ENCODE peak calls at places on chromosomes 7 and 10, in four cellular contexts. One of them, this sample, is unnamed.

GRCh38 chr7:31890751-31891150 is 179.5 kb downstream of the PDE1C start:
- DNase-seq in NCI-H774: no peak
- DNase-seq in stimulated activated CD8-positive, alpha-beta memory T cell treated with anti-CD3 and anti-CD28 coated beads, Interleukin-15, amount 100 ng/mL, for 24 hours: no peak
- DNase-seq in CD8-positive, alpha-beta T cell: no peak
- DNase-seq in this sample: no peak

GRCh38 chr7:121186746-121187145 is 142.1 kb upstream of the WNT16 start:
- DNase-seq in NCI-H774: no peak
- DNase-seq in stimulated activated CD8-positive, alpha-beta memory T cell treated with anti-CD3 and anti-CD28 coated beads, Interleukin-15, amount 100 ng/mL, for 24 hours: no peak
- DNase-seq in CD8-positive, alpha-beta T cell: no peak
- DNase-seq in this sample: no peak

GRCh38 chr10:102767428-102768160 is 23.8 kb downstream of the WBP1L start:
- DNase-seq in NCI-H774: no peak
- DNase-seq in stimulated activated CD8-positive, alpha-beta memory T cell treated with anti-CD3 and anti-CD28 coated beads, Interleukin-15, amount 100 ng/mL, for 24 hours: no peak
- DNase-seq in CD8-positive, alpha-beta T cell: no peak
- DNase-seq in this sample: no peak

GRCh38 chr7:25073451-25073850 is 51.6 kb downstream of the CYCS start:
- DNase-seq in NCI-H774: no peak
- DNase-seq in stimulated activated CD8-positive, alpha-beta memory T cell treated with anti-CD3 and anti-CD28 coated beads, Interleukin-15, amount 100 ng/mL, for 24 hours: no peak
- DNase-seq in CD8-positive, alpha-beta T cell: no peak
- DNase-seq in this sample: no peak

GRCh38 chr7:142012825-142013506 is 17.3 kb downstream of the MGAM start:
- DNase-seq in NCI-H774: no peak
- DNase-seq in stimulated activated CD8-positive, alpha-beta memory T cell treated with anti-CD3 and anti-CD28 coated beads, Interleukin-15, amount 100 ng/mL, for 24 hours: no peak
- DNase-seq in CD8-positive, alpha-beta T cell: no peak
- DNase-seq in this sample: peak; percentile 0

GRCh38 chr10:66999762-67000161 is 73.9 kb downstream of the LRRTM3 start:
- DNase-seq in NCI-H774: no peak
- DNase-seq in stimulated activated CD8-positive, alpha-beta memory T cell treated with anti-CD3 and anti-CD28 coated beads, Interleukin-15, amount 100 ng/mL, for 24 hours: no peak
- DNase-seq in CD8-positive, alpha-beta T cell: no peak
- DNase-seq in this sample: no peak

GRCh38 chr10:24826022-24826421 is 102.3 kb upstream of the ARHGAP21 start:
- DNase-seq in NCI-H774: no peak
- DNase-seq in stimulated activated CD8-positive, alpha-beta memory T cell treated with anti-CD3 and anti-CD28 coated beads, Interleukin-15, amount 100 ng/mL, for 24 hours: no peak
- DNase-seq in CD8-positive, alpha-beta T cell: no peak
- DNase-seq in this sample: no peak

GRCh38 chr10:102246261-102246660 is 929 bp downstream of the GBF1 start:
- DNase-seq in NCI-H774: no peak
- DNase-seq in stimulated activated CD8-positive, alpha-beta memory T cell treated with anti-CD3 and anti-CD28 coated beads, Interleukin-15, amount 100 ng/mL, for 24 hours: no peak
- DNase-seq in CD8-positive, alpha-beta T cell: no peak
- DNase-seq in this sample: no peak

GRCh38 chr10:4215485-4215884 is 430.5 kb upstream of the KLF6 start:
- DNase-seq in NCI-H774: no peak
- DNase-seq in stimulated activated CD8-positive, alpha-beta memory T cell treated with anti-CD3 and anti-CD28 coated beads, Interleukin-15, amount 100 ng/mL, for 24 hours: no peak
- DNase-seq in CD8-positive, alpha-beta T cell: no peak
- DNase-seq in this sample: no peak

GRCh38 chr7:29843106-29843505 is 36.8 kb downstream of the WIPF3 start:
- DNase-seq in NCI-H774: peak; percentile 37
- DNase-seq in stimulated activated CD8-positive, alpha-beta memory T cell treated with anti-CD3 and anti-CD28 coated beads, Interleukin-15, amount 100 ng/mL, for 24 hours: no peak
- DNase-seq in CD8-positive, alpha-beta T cell: no peak
- DNase-seq in this sample: peak; percentile 71

GRCh38 chr7:33986951-33987948 is 81.9 kb downstream of the BMPER start:
- DNase-seq in NCI-H774: no peak
- DNase-seq in stimulated activated CD8-positive, alpha-beta memory T cell treated with anti-CD3 and anti-CD28 coated beads, Interleukin-15, amount 100 ng/mL, for 24 hours: no peak
- DNase-seq in CD8-positive, alpha-beta T cell: no peak
- DNase-seq in this sample: no peak

GRCh38 chr10:118838364-118838763 is 83.6 kb upstream of the CACUL1 start:
- DNase-seq in NCI-H774: no peak
- DNase-seq in stimulated activated CD8-positive, alpha-beta memory T cell treated with anti-CD3 and anti-CD28 coated beads, Interleukin-15, amount 100 ng/mL, for 24 hours: no peak
- DNase-seq in CD8-positive, alpha-beta T cell: no peak
- DNase-seq in this sample: no peak

GRCh38 chr10:49833162-49833561 is 71.0 kb upstream of the OGDHL start:
- DNase-seq in NCI-H774: no peak
- DNase-seq in stimulated activated CD8-positive, alpha-beta memory T cell treated with anti-CD3 and anti-CD28 coated beads, Interleukin-15, amount 100 ng/mL, for 24 hours: no peak
- DNase-seq in CD8-positive, alpha-beta T cell: no peak
- DNase-seq in this sample: no peak

GRCh38 chr7:38905026-38905759 is 3.8 kb downstream of the VPS41 start:
- DNase-seq in NCI-H774: no peak
- DNase-seq in stimulated activated CD8-positive, alpha-beta memory T cell treated with anti-CD3 and anti-CD28 coated beads, Interleukin-15, amount 100 ng/mL, for 24 hours: no peak
- DNase-seq in CD8-positive, alpha-beta T cell: no peak
- DNase-seq in this sample: no peak

GRCh38 chr7:157797361-157797760 is 460.6 kb downstream of the DNAJB6 start:
- DNase-seq in NCI-H774: no peak
- DNase-seq in stimulated activated CD8-positive, alpha-beta memory T cell treated with anti-CD3 and anti-CD28 coated beads, Interleukin-15, amount 100 ng/mL, for 24 hours: no peak
- DNase-seq in CD8-positive, alpha-beta T cell: no peak
- DNase-seq in this sample: no peak

GRCh38 chr7:73740771-73741170 is 2.2 kb upstream of the ABHD11 start:
- DNase-seq in NCI-H774: no peak
- DNase-seq in stimulated activated CD8-positive, alpha-beta memory T cell treated with anti-CD3 and anti-CD28 coated beads, Interleukin-15, amount 100 ng/mL, for 24 hours: no peak
- DNase-seq in CD8-positive, alpha-beta T cell: no peak
- DNase-seq in this sample: no peak

GRCh38 chr10:34156781-34157425 is 658.2 kb downstream of the PARD3 start:
- DNase-seq in NCI-H774: no peak
- DNase-seq in stimulated activated CD8-positive, alpha-beta memory T cell treated with anti-CD3 and anti-CD28 coated beads, Interleukin-15, amount 100 ng/mL, for 24 hours: no peak
- DNase-seq in CD8-positive, alpha-beta T cell: no peak
- DNase-seq in this sample: no peak

GRCh38 chr10:119025776-119026175 is 3.7 kb upstream of the NANOS1 start:
- DNase-seq in NCI-H774: peak; percentile 1
- DNase-seq in stimulated activated CD8-positive, alpha-beta memory T cell treated with anti-CD3 and anti-CD28 coated beads, Interleukin-15, amount 100 ng/mL, for 24 hours: no peak
- DNase-seq in CD8-positive, alpha-beta T cell: no peak
- DNase-seq in this sample: no peak

GRCh38 chr10:73043319-73043718 is 53.3 kb downstream of the P4HA1 start:
- DNase-seq in NCI-H774: no peak
- DNase-seq in stimulated activated CD8-positive, alpha-beta memory T cell treated with anti-CD3 and anti-CD28 coated beads, Interleukin-15, amount 100 ng/mL, for 24 hours: no peak
- DNase-seq in CD8-positive, alpha-beta T cell: no peak
- DNase-seq in this sample: no peak

GRCh38 chr10:3465406-3465891 is 292.9 kb upstream of the PITRM1 start:
- DNase-seq in NCI-H774: no peak
- DNase-seq in stimulated activated CD8-positive, alpha-beta memory T cell treated with anti-CD3 and anti-CD28 coated beads, Interleukin-15, amount 100 ng/mL, for 24 hours: no peak
- DNase-seq in CD8-positive, alpha-beta T cell: no peak
- DNase-seq in this sample: no peak

GRCh38 chr7:42628021-42628420 is 283.8 kb downstream of the C7orf25 start:
- DNase-seq in NCI-H774: no peak
- DNase-seq in stimulated activated CD8-positive, alpha-beta memory T cell treated with anti-CD3 and anti-CD28 coated beads, Interleukin-15, amount 100 ng/mL, for 24 hours: no peak
- DNase-seq in CD8-positive, alpha-beta T cell: no peak
- DNase-seq in this sample: no peak

GRCh38 chr10:50402466-50402865 is 151.2 kb upstream of the ASAH2 start:
- DNase-seq in NCI-H774: no peak
- DNase-seq in stimulated activated CD8-positive, alpha-beta memory T cell treated with anti-CD3 and anti-CD28 coated beads, Interleukin-15, amount 100 ng/mL, for 24 hours: no peak
- DNase-seq in CD8-positive, alpha-beta T cell: no peak
- DNase-seq in this sample: no peak

GRCh38 chr10:34254596-34254995 is 560.5 kb downstream of the PARD3 start:
- DNase-seq in NCI-H774: no peak
- DNase-seq in stimulated activated CD8-positive, alpha-beta memory T cell treated with anti-CD3 and anti-CD28 coated beads, Interleukin-15, amount 100 ng/mL, for 24 hours: no peak
- DNase-seq in CD8-positive, alpha-beta T cell: no peak
- DNase-seq in this sample: no peak

GRCh38 chr7:1887251-1887650 is 217.2 kb downstream of the ELFN1 start:
- DNase-seq in NCI-H774: no peak
- DNase-seq in stimulated activated CD8-positive, alpha-beta memory T cell treated with anti-CD3 and anti-CD28 coated beads, Interleukin-15, amount 100 ng/mL, for 24 hours: no peak
- DNase-seq in CD8-positive, alpha-beta T cell: no peak
- DNase-seq in this sample: no peak

GRCh38 chr10:62748386-62748785 is 56.1 kb upstream of the ADO start:
- DNase-seq in NCI-H774: no peak
- DNase-seq in stimulated activated CD8-positive, alpha-beta memory T cell treated with anti-CD3 and anti-CD28 coated beads, Interleukin-15, amount 100 ng/mL, for 24 hours: no peak
- DNase-seq in CD8-positive, alpha-beta T cell: no peak
- DNase-seq in this sample: no peak

GRCh38 chr10:123614888-123615287 is 51.3 kb upstream of the GPR26 start:
- DNase-seq in NCI-H774: no peak
- DNase-seq in stimulated activated CD8-positive, alpha-beta memory T cell treated with anti-CD3 and anti-CD28 coated beads, Interleukin-15, amount 100 ng/mL, for 24 hours: peak; percentile 6
- DNase-seq in CD8-positive, alpha-beta T cell: peak; percentile 12
- DNase-seq in this sample: peak; percentile 87

GRCh38 chr7:20233362-20233761 is 16.2 kb upstream of the MACC1 start:
- DNase-seq in NCI-H774: no peak
- DNase-seq in stimulated activated CD8-positive, alpha-beta memory T cell treated with anti-CD3 and anti-CD28 coated beads, Interleukin-15, amount 100 ng/mL, for 24 hours: no peak
- DNase-seq in CD8-positive, alpha-beta T cell: no peak
- DNase-seq in this sample: no peak

GRCh38 chr7:136998495-136998894 is 130.0 kb downstream of the CHRM2 start:
- DNase-seq in NCI-H774: no peak
- DNase-seq in stimulated activated CD8-positive, alpha-beta memory T cell treated with anti-CD3 and anti-CD28 coated beads, Interleukin-15, amount 100 ng/mL, for 24 hours: no peak
- DNase-seq in CD8-positive, alpha-beta T cell: no peak
- DNase-seq in this sample: no peak